ENCODE peak calls at places on chromosomes 16 and 17, in ten cellular contexts. Z is adrenal gland, P is SK-N-SH, V is GM13977, J is germinal center, T is esophagus squamous epithelium, A is AG04450, I is NCI-H524, U is heart left ventricle, S is GF-D8. Y is an unnamed sample.

GRCh38 chr17:17208013-17208412 is 1.9 kb upstream of the PLD6 start:
- DNase-seq in P (no peak), I (no peak), Z (no peak), S (no peak), J (no peak), T (no peak), U (no peak), V (no peak), A (no peak), Y (no peak)

GRCh38 chr17:27256225-27257030 is 37.5 kb upstream of the WSB1 start:
- DNase-seq in Z (no peak), A (peak), I (no peak), S (no peak), P (no peak), J (no peak), T (no peak), V (no peak), U (no peak), Y (no peak)

GRCh38 chr17:41404024-41404651 is 6.7 kb upstream of the KRT31 start:
- DNase-seq in Z (peak), P (no peak), I (no peak), T (no peak), J (no peak), S (no peak), V (no peak), U (peak), A (peak), Y (no peak)

GRCh38 chr17:7282752-7283321 is 1.3 kb downstream of the SLC2A4 start:
- DNase-seq in T (no peak), I (no peak), Z (no peak), J (no peak), U (no peak), P (peak), S (no peak), A (no peak), V (peak), Y (no peak)

GRCh38 chr17:58487589-58488427 is at the start of gene HSF5:
- DNase-seq in T (no peak), S (no peak), A (no peak), Z (no peak), I (no peak), J (peak), P (peak), U (peak), V (peak), Y (no peak)

GRCh38 chr17:19013806-19014627 is 9.5 kb upstream of the FAM83G start:
- DNase-seq in J (no peak), P (no peak), V (no peak), I (no peak), T (no peak), S (no peak), U (no peak), A (no peak), Z (no peak), Y (no peak)

GRCh38 chr16:85033153-85033552 is 5.6 kb downstream of the KIAA0513 start:
- DNase-seq in I (no peak), J (no peak), A (no peak), P (no peak), T (no peak), U (no peak), S (no peak), Z (no peak), V (no peak), Y (no peak)

GRCh38 chr17:9410737-9411136 is 164.9 kb downstream of the STX8 start:
- DNase-seq in I (no peak), U (no peak), A (no peak), T (no peak), S (no peak), V (no peak), P (no peak), J (no peak), Z (no peak), Y (no peak)

GRCh38 chr17:2144701-2145100 is 89.8 kb downstream of the HIC1 start:
- DNase-seq in Z (no peak), J (no peak), P (no peak), T (no peak), S (no peak), V (no peak), A (no peak), U (no peak), I (no peak), Y (no peak)

GRCh38 chr16:1656808-1657617 is 21.1 kb upstream of the JPT2 start:
- DNase-seq in J (no peak), A (no peak), P (peak), I (no peak), Z (no peak), S (no peak), U (peak), T (no peak), V (no peak), Y (no peak)

Y was measured in coronary artery.